ENCODE peak calls at places on chromosome 9, in nine cellular contexts. U is AG10803; Q is left colon; M is lung; T is EH; R is left cardiac atrium; W is neural crest cell; Z is stimulated activated CD4-positive, alpha-beta T cell treated with anti-CD3 and anti-CD28 coated beads, Interleukin-4, amount 100 ng/mL, for 1 hour; L is progenitor cell of endocrine pancreas. B is an unnamed sample.

GRCh38 chr9:121532881-121533280 is 33.2 kb upstream of the GGTA1 start:
- DNase-seq in M (no peak), W (no peak), U (no peak), L (no peak), Q (no peak), Z (no peak), R (no peak), T (no peak), B (no peak)

GRCh38 chr9:69003051-69003450 is 10.9 kb downstream of the PRKACG start:
- DNase-seq in R (no peak), W (no peak), Q (no peak), Z (no peak), T (no peak), U (no peak), M (no peak), L (no peak), B (no peak)

GRCh38 chr9:121350993-121351561 is 19.0 kb downstream of the STOM start:
- DNase-seq in Q (peak), M (peak), W (no peak), U (peak), Z (no peak), R (peak), L (no peak), T (peak), B (peak)

GRCh38 chr9:135240222-135240621 is 152.8 kb downstream of the OLFM1 start:
- DNase-seq in L (no peak), W (no peak), Z (no peak), T (no peak), U (no peak), M (peak), R (no peak), Q (no peak), B (no peak)

GRCh38 chr9:132586830-132587483 is 4.6 kb downstream of the BARHL1 start:
- DNase-seq in W (no peak), R (peak), M (no peak), U (no peak), Z (no peak), Q (no peak), T (no peak), L (no peak), B (no peak)

GRCh38 chr9:14321517-14322125 is 7.7 kb upstream of the NFIB start:
- DNase-seq in M (no peak), L (no peak), R (no peak), U (no peak), Z (no peak), T (no peak), Q (no peak), W (no peak), B (no peak)

GRCh38 chr9:14173730-14174129 is 140.2 kb downstream of the NFIB start:
- DNase-seq in U (no peak), R (peak), Q (no peak), T (no peak), M (no peak), W (no peak), Z (no peak), L (no peak), B (no peak)

GRCh38 chr9:93668261-93668871 is 92.0 kb downstream of the PHF2 start:
- DNase-seq in L (peak), Z (no peak), M (no peak), R (peak), W (no peak), Q (peak), U (no peak), T (no peak), B (no peak)

GRCh38 chr9:117723986-117724654 is 19.9 kb downstream of the TLR4 start:
- DNase-seq in Q (peak), W (no peak), T (peak), U (no peak), Z (no peak), R (no peak), M (no peak), L (no peak), B (no peak)

GRCh38 chr9:91427873-91428272 is 4.2 kb upstream of the NFIL3 start:
- DNase-seq in T (peak), Q (no peak), M (no peak), R (no peak), W (no peak), L (no peak), Z (no peak), U (peak), B (no peak)

GRCh38 chr9:85421641-85422040 is 320.1 kb downstream of the AGTPBP1 start:
- DNase-seq in T (peak), Z (no peak), W (no peak), U (peak), R (no peak), Q (no peak), L (no peak), M (no peak), B (no peak)

GRCh38 chr9:87713278-87713989 is 12.5 kb upstream of the CTSL start:
- DNase-seq in L (no peak), T (peak), Q (peak), Z (peak), W (no peak), U (peak), M (peak), R (peak), B (peak)

GRCh38 chr9:109953300-109953699 is 173.3 kb downstream of the PALM2AKAP2 start:
- DNase-seq in Q (no peak), T (no peak), U (no peak), M (no peak), Z (no peak), L (no peak), R (no peak), W (no peak), B (no peak)

GRCh38 chr9:129164246-129164930 is 13.7 kb downstream of the IER5L start:
- DNase-seq in U (peak), T (no peak), R (peak), L (no peak), Q (peak), M (no peak), Z (no peak), W (no peak), B (no peak)

GRCh38 chr9:110192531-110193326 is 15.2 kb downstream of the C9orf152 start:
- DNase-seq in R (no peak), U (peak), Z (no peak), M (no peak), Q (no peak), T (peak), L (no peak), W (no peak), B (no peak)

GRCh38 chr9:21583628-21584027 is 101.5 kb upstream of the IFNE start:
- DNase-seq in Z (no peak), M (no peak), L (no peak), U (peak), R (no peak), W (no peak), T (no peak), Q (no peak), B (no peak)

GRCh38 chr9:8715792-8716191 is 916.2 kb upstream of the DMAC1 start:
- DNase-seq in U (no peak), R (no peak), T (no peak), Q (no peak), L (no peak), Z (no peak), W (no peak), M (no peak), B (no peak)

GRCh38 chr9:112339886-112340285 is 6.5 kb upstream of the PTBP3 start:
- DNase-seq in Q (no peak), W (no peak), U (no peak), M (no peak), T (no peak), Z (no peak), L (no peak), R (no peak), B (no peak)

GRCh38 chr9:72564517-72565281 is 43.3 kb downstream of the TMC1 start:
- DNase-seq in Z (no peak), L (no peak), U (no peak), Q (no peak), R (no peak), M (no peak), W (no peak), T (no peak), B (no peak)

GRCh38 chr9:138008081-138008841 is 130.7 kb downstream of the CACNA1B start:
- DNase-seq in M (peak), W (no peak), Z (no peak), Q (no peak), T (no peak), U (no peak), L (peak), R (no peak), B (no peak)

GRCh38 chr9:131731237-131731995 is 8.5 kb downstream of the RAPGEF1 start:
- DNase-seq in Q (no peak), U (no peak), Z (no peak), T (no peak), L (no peak), W (no peak), M (no peak), R (no peak), B (no peak)

GRCh38 chr9:127661342-127661741 is 45.4 kb upstream of the CFAP157 start:
- DNase-seq in Z (no peak), W (no peak), T (no peak), R (no peak), M (no peak), Q (peak), L (no peak), U (no peak), B (no peak)

B was measured in hypothalamus.